ENCODE peak calls at places on chromosome 2, in seven cellular contexts. P is GM04504, M is aorta, K is renal cortical epithelial cell, U is SJSA1, C is NCI-H82, Q is smooth muscle cell of the brain vasculature. W is an unnamed sample.

GRCh38 chr2:176531608-176532007 is 262.4 kb downstream of the MTX2 start:
- DNase-seq in P (no peak), M (no peak), K (no peak), U (no peak), C (no peak), Q (no peak), W (no peak)

GRCh38 chr2:135473567-135473966 is 57.5 kb downstream of the ZRANB3 start:
- DNase-seq in P (no peak), M (no peak), K (peak; percentile 26), U (peak; percentile 2), C (peak; percentile 56), Q (no peak), W (peak; percentile 12)

GRCh38 chr2:46018773-46019593 is 278.2 kb upstream of the EPAS1 start:
- DNase-seq in P (no peak), M (no peak), K (no peak), U (no peak), C (no peak), Q (no peak), W (no peak)

GRCh38 chr2:39893616-39894015 is 114.6 kb upstream of the THUMPD2 start:
- DNase-seq in P (no peak), M (no peak), K (no peak), U (no peak), C (no peak), Q (no peak), W (no peak)

GRCh38 chr2:26462100-26462499 is 15.8 kb downstream of the OTOF start:
- DNase-seq in P (no peak), M (peak; percentile 69), K (no peak), U (no peak), C (no peak), Q (no peak), W (no peak)

GRCh38 chr2:97745474-97746172 is 32.2 kb downstream of the ZAP70 start:
- DNase-seq in P (no peak), M (no peak), K (no peak), U (no peak), C (no peak), Q (no peak), W (no peak)

GRCh38 chr2:156065912-156066311 is 266.6 kb downstream of the NR4A2 start:
- DNase-seq in P (no peak), M (no peak), K (no peak), U (no peak), C (peak; percentile 60), Q (no peak), W (no peak)

GRCh38 chr2:29532451-29532850 is 388.9 kb downstream of the ALK start:
- DNase-seq in P (no peak), M (no peak), K (peak; percentile 91), U (no peak), C (no peak), Q (no peak), W (no peak)

GRCh38 chr2:219509780-219510511 is 4.3 kb upstream of the ASIC4 start:
- DNase-seq in P (no peak), M (peak; percentile 87), K (peak; percentile 29), U (peak; percentile 39), C (peak; percentile 98), Q (no peak), W (peak; percentile 89)

GRCh38 chr2:174246944-174247381 is 1.4 kb downstream of the OLA1 start:
- DNase-seq in P (no peak), M (no peak), K (no peak), U (no peak), C (peak; percentile 69), Q (no peak), W (no peak)